ENCODE peak calls at places on chromosome 9, in six cellular contexts. K is spleen, D is fibroblast of mammary gland, J is upper lobe of left lung, G is cardiac fibroblast, L is astrocyte of the spinal cord. O is an unnamed sample.

GRCh38 chr9:120303519-120303918 is 276.4 kb downstream of the CDK5RAP2 start:
- DNase-seq in G (no peak), K (no peak), L (no peak), D (no peak), J (no peak), O (no peak)

GRCh38 chr9:35859310-35859994 is 10.7 kb downstream of the OR13J1 start:
- DNase-seq in L (no peak), K (no peak), J (no peak), D (peak; percentile 46), G (peak; percentile 11), O (peak; percentile 20)

GRCh38 chr9:87494970-87495471 is 2.6 kb upstream of the DAPK1 start:
- DNase-seq in G (no peak), K (no peak), D (peak; percentile 26), L (no peak), J (no peak), O (no peak)

GRCh38 chr9:130942084-130942483 is 3.0 kb upstream of the FIBCD1 start:
- DNase-seq in K (no peak), J (no peak), D (no peak), L (no peak), G (no peak), O (no peak)

GRCh38 chr9:134267305-134268265 is 58.7 kb upstream of the RXRA start:
- DNase-seq in D (no peak), L (no peak), J (no peak), K (no peak), G (no peak), O (no peak)

GRCh38 chr9:134433101-134433500 is 106.8 kb downstream of the RXRA start:
- DNase-seq in D (peak; percentile 34), G (peak; percentile 38), L (peak; percentile 32), J (no peak), K (no peak), O (peak; percentile 51)

GRCh38 chr9:114287763-114288232 is 35.1 kb upstream of the ORM1 start:
- DNase-seq in K (peak; percentile 48), D (no peak), L (no peak), J (peak; percentile 19), G (no peak), O (no peak)

GRCh38 chr9:125906144-125906543 is 159.0 kb downstream of the PBX3 start:
- DNase-seq in J (no peak), G (peak; percentile 75), K (no peak), L (peak; percentile 52), D (peak; percentile 34), O (peak; percentile 81)

GRCh38 chr9:132404228-132404881 is 2.3 kb downstream of the TTF1 start:
- DNase-seq in J (no peak), K (no peak), D (peak; percentile 41), L (no peak), G (peak; percentile 67), O (peak; percentile 12)

GRCh38 chr9:74610523-74611061 is 113.5 kb downstream of the RORB start:
- DNase-seq in K (no peak), J (no peak), G (no peak), L (no peak), D (peak; percentile 0), O (no peak)

GRCh38 chr9:89850153-89850552 is 245.3 kb downstream of the GADD45G start:
- DNase-seq in G (no peak), J (no peak), K (peak; percentile 37), L (no peak), D (no peak), O (no peak)

GRCh38 chr9:33161589-33162132 is 5.5 kb downstream of the B4GALT1 start:
- DNase-seq in L (no peak), K (no peak), G (no peak), D (peak; percentile 54), J (peak; percentile 79), O (no peak)

GRCh38 chr9:131798166-131798565 is 58.3 kb upstream of the RAPGEF1 start:
- DNase-seq in G (no peak), L (no peak), K (no peak), J (no peak), D (no peak), O (no peak)

GRCh38 chr9:21081999-21082398 is 4.3 kb upstream of the IFNB1 start:
- DNase-seq in J (no peak), L (no peak), K (no peak), G (no peak), D (no peak), O (no peak)

GRCh38 chr9:107819772-107820171 is 330.2 kb upstream of the KLF4 start:
- DNase-seq in K (no peak), L (no peak), J (peak; percentile 59), G (no peak), D (no peak), O (no peak)

GRCh38 chr9:32378496-32378895 is 5.9 kb upstream of the ACO1 start:
- DNase-seq in J (no peak), K (no peak), L (peak; percentile 78), D (peak; percentile 82), G (peak; percentile 88), O (peak; percentile 77)

GRCh38 chr9:133843751-133844373 is 105.7 kb upstream of the SARDH start:
- DNase-seq in J (no peak), G (no peak), D (no peak), L (no peak), K (no peak), O (no peak)

GRCh38 chr9:137784641-137785513 is 92.7 kb upstream of the CACNA1B start:
- DNase-seq in D (no peak), K (peak; percentile 23), L (no peak), G (no peak), J (no peak), O (no peak)

GRCh38 chr9:77647659-77648457 is at the start of gene GNA14:
- DNase-seq in J (peak; percentile 52), G (peak; percentile 36), D (no peak), L (peak; percentile 27), K (peak; percentile 77), O (peak; percentile 14)

GRCh38 chr9:123191660-123192059 is 76.7 kb downstream of the STRBP start:
- DNase-seq in K (no peak), D (no peak), L (no peak), J (no peak), G (no peak), O (no peak)

GRCh38 chr9:82511626-82512025 is 523.1 kb downstream of the SPATA31D1 start:
- DNase-seq in D (no peak), J (no peak), L (no peak), G (no peak), K (no peak), O (no peak)

GRCh38 chr9:135077497-135078200 is 9.8 kb upstream of the OLFM1 start:
- DNase-seq in K (peak; percentile 52), J (peak; percentile 21), D (peak; percentile 9), G (peak; percentile 16), L (no peak), O (peak; percentile 11)

GRCh38 chr9:123637596-123637939 is 281.6 kb downstream of the CRB2 start:
- DNase-seq in J (no peak), L (peak; percentile 77), D (peak; percentile 22), G (peak; percentile 8), K (no peak), O (peak; percentile 29)

GRCh38 chr9:117414220-117414905 is 494 bp downstream of the ASTN2 start:
- DNase-seq in D (peak; percentile 1), J (no peak), L (no peak), G (no peak), K (no peak), O (peak; percentile 14)

GRCh38 chr9:117416856-117417255 is 2.0 kb upstream of the ASTN2 start:
- DNase-seq in G (no peak), D (no peak), L (no peak), J (no peak), K (no peak), O (no peak)

GRCh38 chr9:117413346-117414219 is 1.3 kb downstream of the ASTN2 start:
- DNase-seq in J (no peak), K (no peak), D (peak; percentile 1), G (no peak), L (no peak), O (no peak)

GRCh38 chr9:117414906-117415583 is at the start of gene ASTN2:
- DNase-seq in J (no peak), L (no peak), G (no peak), D (no peak), K (no peak), O (peak; percentile 2)

DNA sequence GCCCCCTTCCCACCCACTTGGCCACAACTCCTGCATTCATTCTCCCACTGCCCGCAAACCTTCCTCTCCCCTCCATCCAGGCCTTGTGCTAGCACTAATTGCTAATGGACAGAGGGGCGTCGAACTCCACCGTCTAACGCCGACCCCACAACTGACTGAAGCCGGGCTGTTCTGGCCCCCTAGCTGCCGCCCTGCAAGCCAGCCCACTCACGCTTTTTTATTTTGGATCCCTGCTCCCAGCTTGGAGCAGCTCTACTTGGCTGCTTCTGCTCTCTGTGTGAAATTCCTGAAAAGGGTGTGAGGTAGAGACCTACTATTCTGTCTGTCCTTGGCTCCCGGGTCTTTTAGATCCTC is 704 bp upstream of the ASTN2 start:
- DNase-seq in L (no peak), D (no peak), K (no peak), G (no peak), J (no peak), O (no peak)
- TF ChIP-seq CTCF in L (peak; percentile 14), D (no peak), K (no peak), G (no peak), J (no peak), O (no peak)

GRCh38 chr9:128202648-128203023 is 543 bp upstream of the DNM1 start:
- DNase-seq in D (no peak), L (no peak), G (no peak), J (no peak), K (no peak), O (no peak)
- H3K4me3 ChIP-seq in D (no peak overlapping the region), L (no peak overlapping the region), G (no peak overlapping the region), J (peak overlapping the region; percentile 75), K (peak overlapping the region; percentile 68), O (peak overlapping the region; percentile 38)

GRCh38 chr9:88532320-88532719 is 2.7 kb upstream of the NXNL2 start:
- DNase-seq in D (peak; percentile 58), K (peak; percentile 74), J (peak; percentile 43), G (peak; percentile 41), L (peak; percentile 46), O (peak; percentile 49)
- TF ChIP-seq CTCF in D (no peak), K (no peak), J (no peak), G (no peak), L (no peak), O (peak; percentile 7)

GRCh38 chr9:128558431-128559310 is 6.3 kb downstream of the SPTAN1 start:
- DNase-seq in L (peak; percentile 94), D (peak; percentile 94), G (peak; percentile 94), J (peak; percentile 81), K (peak; percentile 82), O (peak; percentile 86)
- H3K4me3 ChIP-seq in L (peak overlapping the region; percentile 12), D (peak overlapping the region; percentile 16), G (peak overlapping the region; percentile 8), J (no peak overlapping the region), K (no peak overlapping the region), O (peak overlapping the region; percentile 26)